ENCODE peak calls at places on chromosomes 6 and 20, in seven cellular contexts. Q is hippocampal formation, M is activated T-helper 1 cell treated with Interleukin-2 at 50 U/mL for 16 hours, B is fibroblast of pulmonary artery, H is fibroblast of villous mesenchyme, E is NCI-H1092, W is NCI-H524. P is an unnamed sample.

GRCh38 chr6:128244751-128245405 is 275.5 kb downstream of the PTPRK start:
- DNase-seq in Q (no peak), M (no peak), B (peak), H (peak), E (no peak), W (no peak), P (no peak)

GRCh38 chr6:145350928-145351327 is 384.4 kb downstream of the EPM2A start:
- DNase-seq in Q (no peak), M (no peak), B (no peak), H (no peak), E (no peak), W (no peak), P (no peak)

GRCh38 chr20:37898301-37899104 is 4.4 kb upstream of the VSTM2L start:
- DNase-seq in Q (no peak), M (no peak), B (no peak), H (no peak), E (no peak), W (no peak), P (no peak)

GRCh38 chr20:58883243-58883691 is 30.8 kb downstream of the GNAS start:
- DNase-seq in Q (no peak), M (no peak), B (no peak), H (no peak), E (no peak), W (peak), P (no peak)

GRCh38 chr6:167998206-167998605 is 735 bp downstream of the KIF25 start:
- DNase-seq in Q (no peak), M (no peak), B (no peak), H (peak), E (no peak), W (no peak), P (peak)

GRCh38 chr6:113364781-113365545 is 492.2 kb upstream of the MARCKS start:
- DNase-seq in Q (no peak), M (no peak), B (no peak), H (no peak), E (no peak), W (no peak), P (no peak)

GRCh38 chr20:62387219-62387913 is 463 bp downstream of the RPS21 start:
- DNase-seq in Q (no peak), M (no peak), B (no peak), H (no peak), E (no peak), W (no peak), P (no peak)

GRCh38 chr6:34305497-34305896 is 56.7 kb upstream of the SMIM29 start:
- DNase-seq in Q (no peak), M (no peak), B (no peak), H (peak), E (no peak), W (no peak), P (no peak)

GRCh38 chr6:126091507-126091906 is 105.2 kb downstream of the TRMT11 start:
- DNase-seq in Q (no peak), M (no peak), B (no peak), H (no peak), E (no peak), W (no peak), P (no peak)

GRCh38 chr20:24686156-24686555 is 216.7 kb downstream of the SYNDIG1 start:
- DNase-seq in Q (no peak), M (no peak), B (no peak), H (no peak), E (no peak), W (no peak), P (no peak)

GRCh38 chr20:47501117-47501482 is 587 bp upstream of the NCOA3 start:
- DNase-seq in Q (no peak), M (no peak), B (peak), H (no peak), E (no peak), W (no peak), P (no peak)

GRCh38 chr20:25389381-25389857 is 1.2 kb downstream of the ABHD12 start:
- DNase-seq in Q (no peak), M (no peak), B (peak), H (peak), E (no peak), W (peak), P (peak)

GRCh38 chr6:35363293-35363750 is 21.0 kb downstream of the PPARD start:
- DNase-seq in Q (no peak), M (no peak), B (peak), H (peak), E (no peak), W (no peak), P (no peak)

GRCh38 chr20:63702751-63703470 is 4.9 kb downstream of the ARFRP1 start:
- DNase-seq in Q (no peak), M (no peak), B (no peak), H (no peak), E (no peak), W (no peak), P (no peak)

GRCh38 chr6:20223119-20223518 is 10.8 kb upstream of the MBOAT1 start:
- DNase-seq in Q (no peak), M (no peak), B (no peak), H (no peak), E (no peak), W (no peak), P (no peak)

GRCh38 chr20:63697357-63697867 is 960 bp downstream of the TNFRSF6B start:
- DNase-seq in Q (no peak), M (no peak), B (no peak), H (no peak), E (no peak), W (no peak), P (no peak)

GRCh38 chr6:161418458-161418945 is 144.6 kb upstream of the AGPAT4 start:
- DNase-seq in Q (peak), M (no peak), B (peak), H (peak), E (peak), W (peak), P (peak)

GRCh38 chr6:26205625-26206574 is 118.7 kb downstream of the HFE start:
- DNase-seq in Q (no peak), M (no peak), B (peak), H (peak), E (no peak), W (peak), P (no peak)

GRCh38 chr6:24489881-24490280 is 503 bp upstream of the GPLD1 start:
- DNase-seq in Q (no peak), M (no peak), B (peak), H (peak), E (no peak), W (peak), P (peak)

GRCh38 chr20:39829255-39829654 is 859.8 kb downstream of the MAFB start:
- DNase-seq in Q (no peak), M (no peak), B (peak), H (peak), E (no peak), W (no peak), P (no peak)

GRCh38 chr20:46406986-46407670 is 713 bp upstream of the ELMO2 start:
- DNase-seq in Q (peak), M (peak), B (peak), H (peak), E (peak), W (peak), P (no peak)

GRCh38 chr20:20568604-20569205 is 143.7 kb downstream of the RALGAPA2 start:
- DNase-seq in Q (no peak), M (no peak), B (peak), H (peak), E (peak), W (peak), P (peak)

P was measured in GM04504.